ENCODE peak calls at places on chromosomes 4 and X, in five cellular contexts. F, V, D, X and N are unnamed samples.

GRCh38 chr4:2045518-2045951 is 13.6 kb upstream of the NAT8L start:
- DNase-seq in F (no peak), V (peak), D (peak), X (no peak), N (no peak)

GRCh38 chr4:13528823-13529129 is 15.5 kb downstream of the NKX3-2 start:
- DNase-seq in F (no peak), V (no peak), D (no peak), X (no peak), N (no peak)

GRCh38 chr4:145805490-145805889 is 125.5 kb downstream of the C4orf51 start:
- DNase-seq in F (no peak), V (no peak), D (no peak), X (no peak), N (no peak)

GRCh38 chr4:127687580-127687979 is 42.6 kb upstream of the SLC25A31 start:
- DNase-seq in F (no peak), V (no peak), D (no peak), X (no peak), N (no peak)

GRCh38 chr4:15118281-15118680 is 116.0 kb downstream of the CPEB2 start:
- DNase-seq in F (no peak), V (no peak), D (no peak), X (no peak), N (no peak)

GRCh38 chrX:4277122-4277521 is 563.7 kb upstream of the PRKX start:
- DNase-seq in F (no peak), V (no peak), D (no peak), X (no peak), N (no peak)

GRCh38 chr4:153735901-153736461 is 23.8 kb downstream of the RNF175 start:
- DNase-seq in F (no peak), V (no peak), D (no peak), X (no peak), N (no peak)

GRCh38 chr4:84582302-84582987 is 482 bp upstream of the CDS1 start:
- DNase-seq in F (peak), V (peak), D (peak), X (peak), N (peak)

GRCh38 chr4:128427832-128428366 is 140.3 kb upstream of the PGRMC2 start:
- DNase-seq in F (no peak), V (peak), D (peak), X (no peak), N (no peak)

GRCh38 chr4:16102356-16102755 is 18.5 kb upstream of the PROM1 start:
- DNase-seq in F (no peak), V (no peak), D (no peak), X (no peak), N (no peak)

GRCh38 chr4:186772936-186773335 is 49.3 kb upstream of the FAT1 start:
- DNase-seq in F (no peak), V (no peak), D (no peak), X (no peak), N (no peak)

GRCh38 chrX:29948653-29949052 is 266.7 kb upstream of the MAGEB2 start:
- DNase-seq in F (no peak), V (no peak), D (no peak), X (no peak), N (no peak)

GRCh38 chr4:88240297-88240714 is 44.1 kb downstream of the PPM1K start:
- DNase-seq in F (no peak), V (no peak), D (no peak), X (no peak), N (no peak)

GRCh38 chr4:17188035-17188967 is 289.9 kb upstream of the LDB2 start:
- DNase-seq in F (no peak), V (no peak), D (no peak), X (no peak), N (no peak)

GRCh38 chr4:121462660-121463261 is 81.9 kb upstream of the QRFPR start:
- DNase-seq in F (peak), V (peak), D (no peak), X (peak), N (no peak)

GRCh38 chr4:74608151-74608949 is 163.4 kb downstream of the AREG start:
- DNase-seq in F (no peak), V (no peak), D (no peak), X (no peak), N (no peak)

GRCh38 chrX:140249122-140249521 is 255.7 kb downstream of the SOX3 start:
- DNase-seq in F (no peak), V (no peak), D (no peak), X (no peak), N (no peak)

GRCh38 chr4:181897935-181898334 is 345.3 kb upstream of the TENM3 start:
- DNase-seq in F (no peak), V (no peak), D (no peak), X (no peak), N (no peak)

GRCh38 chr4:22695917-22696316 is 3.2 kb downstream of the GBA3 start:
- DNase-seq in F (no peak), V (no peak), D (no peak), X (no peak), N (no peak)

GRCh38 chr4:10022346-10023049 is 1.2 kb upstream of the SLC2A9 start:
- DNase-seq in F (no peak), V (peak), D (no peak), X (no peak), N (no peak)

GRCh38 chrX:39202641-39203040 is 401.4 kb downstream of the MID1IP1 start:
- DNase-seq in F (no peak), V (no peak), D (no peak), X (no peak), N (no peak)

GRCh38 chrX:136168929-136169735 is 21.8 kb downstream of the FHL1 start:
- DNase-seq in F (no peak), V (no peak), D (no peak), X (no peak), N (no peak)

GRCh38 chr4:168557658-168558057 is 60.8 kb downstream of the PALLD start:
- DNase-seq in F (no peak), V (no peak), D (no peak), X (no peak), N (no peak)

GRCh38 chrX:698246-698645 is 67.7 kb downstream of the SHOX start:
- DNase-seq in F (no peak), V (no peak), D (no peak), X (no peak), N (no peak)

GRCh38 chr4:14348506-14348905 is 653.8 kb upstream of the CPEB2 start:
- DNase-seq in F (no peak), V (no peak), D (no peak), X (no peak), N (no peak)